ENCODE peak calls at places on chromosome 10, in seven cellular contexts. T is WERI-Rb-1, G is B cell, X is pancreas, I is heart left ventricle, E is glutamatergic neuron, J is astrocyte. V is an unnamed sample.

GRCh38 chr10:36817898-36818297 is 307.5 kb upstream of the ANKRD30A start:
- DNase-seq in G (no peak), J (no peak), I (no peak), E (no peak), T (no peak), X (no peak), V (no peak)

GRCh38 chr10:122911889-122912484 is 1.6 kb downstream of the FAM24A start:
- DNase-seq in I (peak), J (peak), G (no peak), T (no peak), E (no peak), X (peak), V (peak)

GRCh38 chr10:89241491-89242339 is 9.9 kb downstream of the LIPA start:
- DNase-seq in I (no peak), E (peak), X (no peak), G (no peak), T (no peak), J (no peak), V (no peak)

GRCh38 chr10:6279540-6280267 is 77.0 kb downstream of the PFKFB3 start:
- DNase-seq in J (peak), G (no peak), I (no peak), X (peak), E (no peak), T (no peak), V (no peak)

GRCh38 chr10:269440-270074 is 134.3 kb downstream of the ZMYND11 start:
- DNase-seq in I (no peak), E (no peak), J (no peak), G (no peak), X (no peak), T (no peak), V (no peak)

GRCh38 chr10:119483839-119484238 is 58.7 kb downstream of the RGS10 start:
- DNase-seq in E (no peak), J (no peak), T (no peak), I (no peak), X (no peak), G (no peak), V (no peak)

GRCh38 chr10:14124951-14125350 is 205.8 kb downstream of the FRMD4A start:
- DNase-seq in X (no peak), E (no peak), T (no peak), I (no peak), G (no peak), J (no peak), V (no peak)

GRCh38 chr10:88062385-88062784 is 199.0 kb downstream of the PTEN start:
- DNase-seq in T (no peak), G (no peak), J (no peak), I (no peak), X (no peak), E (no peak), V (no peak)

GRCh38 chr10:30827531-30828120 is 198.1 kb upstream of the LYZL2 start:
- DNase-seq in T (no peak), E (no peak), J (peak), X (no peak), I (no peak), G (no peak), V (no peak)

GRCh38 chr10:77887631-77888355 is 38.8 kb downstream of the DLG5 start:
- DNase-seq in E (no peak), T (no peak), X (no peak), I (no peak), G (no peak), J (no peak), V (no peak)

GRCh38 chr10:114635797-114636550 is 22.1 kb downstream of the ABLIM1 start:
- DNase-seq in E (no peak), J (no peak), X (no peak), G (no peak), T (no peak), I (no peak), V (no peak)

GRCh38 chr10:114103286-114103685 is 59.6 kb downstream of the ADRB1 start:
- DNase-seq in G (no peak), E (no peak), I (no peak), X (no peak), J (peak), T (no peak), V (no peak)

GRCh38 chr10:80596391-80597257 is 58.9 kb downstream of the SH2D4B start:
- DNase-seq in G (peak), X (no peak), I (no peak), T (peak), E (peak), J (peak), V (no peak)

GRCh38 chr10:117480097-117480496 is 62.4 kb upstream of the EMX2 start:
- DNase-seq in I (no peak), T (no peak), G (no peak), J (no peak), E (no peak), X (no peak), V (no peak)

GRCh38 chr10:119643306-119644214 is 7.6 kb upstream of the BAG3 start:
- DNase-seq in G (no peak), I (no peak), E (no peak), J (peak), T (peak), X (no peak), V (no peak)

GRCh38 chr10:118562877-118563276 is 32.6 kb downstream of the PRLHR start:
- DNase-seq in X (no peak), G (no peak), E (no peak), T (no peak), J (no peak), I (no peak), V (no peak)

GRCh38 chr10:131979821-131980270 is 1.9 kb downstream of the BNIP3 start:
- DNase-seq in G (no peak), I (peak), J (no peak), X (no peak), T (no peak), E (peak), V (no peak)

GRCh38 chr10:3172081-3172445 is 519 bp downstream of the PITRM1 start:
- DNase-seq in I (no peak), X (no peak), G (no peak), E (no peak), J (peak), T (no peak), V (no peak)

GRCh38 chr10:24202181-24202570 is 6.8 kb upstream of the KIAA1217 start:
- DNase-seq in X (peak), T (no peak), I (no peak), G (no peak), E (no peak), J (no peak), V (no peak)

GRCh38 chr10:20128796-20129195 is 312.6 kb downstream of the PLXDC2 start:
- DNase-seq in E (no peak), I (no peak), T (no peak), J (no peak), G (no peak), X (no peak), V (no peak)

GRCh38 chr10:29866356-29866755 is 193.0 kb downstream of the JCAD start:
- DNase-seq in X (no peak), E (no peak), I (no peak), J (no peak), T (no peak), G (no peak), V (no peak)

GRCh38 chr10:110556993-110557601 is 10.4 kb upstream of the SMC3 start:
- DNase-seq in G (peak), J (peak), I (no peak), T (peak), E (peak), X (no peak), V (peak)

GRCh38 chr10:73232887-73233286 is 14.2 kb downstream of the DNAJC9 start:
- DNase-seq in G (no peak), X (no peak), I (no peak), T (peak), E (peak), J (no peak), V (no peak)
- TF ChIP-seq CTCF in G (no peak), X (no peak), I (no peak), T (peak), E (peak), J (no peak), V (no peak)

GRCh38 chr10:27747096-27747451 is 1.5 kb upstream of the MKX start:
- DNase-seq in G (no peak), J (no peak), X (no peak), E (peak), I (no peak), T (no peak), V (no peak)
- TF ChIP-seq CTCF in G (no peak), J (no peak), X (no peak), E (no peak), I (no peak), T (no peak), V (no peak)

DNA sequence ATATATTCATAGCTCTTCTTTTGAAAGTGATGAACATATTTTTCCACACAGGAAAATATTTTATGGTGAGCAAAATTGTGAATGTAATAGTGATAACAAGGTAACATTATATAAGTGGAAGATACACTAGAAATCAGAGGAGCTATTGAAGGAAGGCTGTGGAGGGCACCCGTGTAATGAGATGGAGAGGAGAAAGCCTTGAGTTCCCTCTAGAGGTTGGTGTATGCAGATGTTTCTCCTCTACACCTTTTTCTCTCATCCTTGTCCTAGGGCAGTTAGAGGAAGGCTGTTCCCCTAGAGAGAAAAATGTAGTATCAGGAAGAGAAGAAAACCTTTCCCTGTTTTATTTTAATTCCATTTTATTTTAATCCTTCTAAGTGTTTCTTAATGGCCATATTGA is 54.6 kb upstream of the NRG3 start:
- DNase-seq in G (no peak), I (no peak), J (no peak), T (no peak), E (no peak), X (no peak), V (no peak)
- TF ChIP-seq CTCF in G (no peak), I (no peak), J (no peak), T (peak), E (no peak), X (no peak), V (no peak)

GRCh38 chr10:60335708-60336107 is 54.0 kb downstream of the ANK3 start:
- DNase-seq in G (no peak), I (no peak), E (no peak), X (no peak), J (no peak), T (no peak), V (no peak)
- TF ChIP-seq CTCF in G (no peak), I (no peak), E (no peak), X (no peak), J (no peak), T (peak), V (no peak)

DNA sequence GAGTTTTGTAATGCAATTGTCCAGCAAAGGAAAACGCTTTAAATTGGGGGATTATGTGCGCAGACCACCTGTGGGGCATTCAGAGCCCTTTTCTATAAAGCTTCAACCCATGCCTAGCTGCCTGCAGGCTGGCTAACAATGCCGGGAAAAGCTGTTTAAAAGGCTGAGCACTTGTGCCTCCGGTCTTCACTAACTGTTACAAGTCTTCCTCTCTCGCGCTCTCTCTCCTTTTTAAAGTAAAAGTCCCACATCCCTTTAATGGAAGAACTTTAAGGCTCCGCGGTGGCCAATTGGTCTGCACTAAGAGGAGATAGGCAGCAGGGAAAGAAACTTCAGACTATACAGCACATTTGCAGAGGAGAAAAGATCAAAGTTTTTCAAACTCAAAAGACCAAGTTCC is 4.6 kb downstream of the FZD8 start:
- DNase-seq in I (no peak), E (no peak), T (no peak), X (no peak), G (no peak), J (no peak), V (no peak)
- TF ChIP-seq CTCF in I (no peak), E (no peak), T (no peak), X (no peak), G (no peak), J (no peak), V (no peak)

GRCh38 chr10:72072046-72072445 is 16.3 kb downstream of the SPOCK2 start:
- DNase-seq in X (no peak), J (no peak), G (no peak), E (no peak), I (no peak), T (no peak), V (no peak)

GRCh38 chr10:72068901-72069446 is 19.4 kb downstream of the SPOCK2 start:
- DNase-seq in X (no peak), J (no peak), I (no peak), G (no peak), T (peak), E (no peak), V (no peak)

GRCh38 chr10:72068126-72068765 is 20.1 kb downstream of the SPOCK2 start:
- DNase-seq in E (no peak), G (no peak), T (no peak), X (no peak), J (no peak), I (no peak), V (no peak)

GRCh38 chr10:72067463-72068125 is 20.8 kb downstream of the SPOCK2 start:
- DNase-seq in G (no peak), X (no peak), J (no peak), T (no peak), I (no peak), E (no peak), V (no peak)

GRCh38 chr10:72069751-72070501 is 18.4 kb downstream of the SPOCK2 start:
- DNase-seq in I (no peak), X (no peak), J (no peak), T (peak), E (no peak), G (no peak), V (no peak)
- TF ChIP-seq CTCF in I (no peak), X (no peak), J (no peak), T (peak), E (no peak), G (no peak), V (no peak)

GRCh38 chr10:63987212-63987611 is 466.0 kb downstream of the REEP3 start:
- DNase-seq in X (no peak), J (no peak), I (no peak), E (no peak), T (no peak), G (no peak), V (no peak)
- TF ChIP-seq CTCF in X (no peak), J (no peak), I (no peak), E (peak), T (peak), G (peak), V (no peak)